ENCODE peak calls at places on chromosomes 3 and 15, in eight cellular contexts. H is T1000; Y is germinal center; F is cardiac fibroblast; B is activated CD4-positive, alpha-beta T cell treated with anti-CD3 and anti-CD28 coated beads for 24 hours; U is left colon; K is Daoy; V is T47D. Z is an unnamed sample.

GRCh38 chr3:159265705-159266104 is 463.9 kb downstream of the MFSD1 start:
- DNase-seq in V (no peak), F (no peak), B (no peak), K (no peak), H (no peak), U (no peak), Y (no peak), Z (no peak)

GRCh38 chr3:110677506-110677905 is 394.1 kb upstream of the NECTIN3 start:
- DNase-seq in B (no peak), F (no peak), H (no peak), U (no peak), K (no peak), Y (no peak), V (no peak), Z (no peak)

GRCh38 chr3:30156586-30157498 is 449.6 kb upstream of the TGFBR2 start:
- DNase-seq in U (no peak), H (no peak), V (no peak), Y (no peak), K (no peak), B (no peak), F (peak), Z (no peak)

GRCh38 chr15:69666921-69667811 is 214.5 kb downstream of the RPLP1 start:
- DNase-seq in H (no peak), B (no peak), Y (peak), V (no peak), U (no peak), F (no peak), K (no peak), Z (no peak)

GRCh38 chr15:57472861-57473260 is 96.6 kb downstream of the CGNL1 start:
- DNase-seq in B (no peak), Y (no peak), H (no peak), U (no peak), V (no peak), K (no peak), F (peak), Z (no peak)

GRCh38 chr3:74353039-74353438 is 261.4 kb downstream of the CNTN3 start:
- DNase-seq in K (no peak), F (peak), B (no peak), H (no peak), V (no peak), Y (no peak), U (no peak), Z (no peak)

GRCh38 chr15:99151156-99151555 is 46.3 kb downstream of the SYNM start:
- DNase-seq in V (no peak), Y (no peak), K (no peak), U (no peak), H (no peak), F (no peak), B (no peak), Z (no peak)

GRCh38 chr3:197376020-197376419 is 77.6 kb upstream of the DLG1 start:
- DNase-seq in V (no peak), B (no peak), Y (no peak), H (no peak), U (no peak), F (no peak), K (no peak), Z (no peak)

GRCh38 chr3:132488136-132488535 is 70.8 kb downstream of the DNAJC13 start:
- DNase-seq in K (no peak), H (no peak), U (no peak), V (no peak), F (no peak), Y (no peak), B (no peak), Z (no peak)

GRCh38 chr15:69810441-69811071 is 287.2 kb downstream of the TLE3 start:
- DNase-seq in B (no peak), V (no peak), U (no peak), F (no peak), Y (no peak), H (no peak), K (no peak), Z (no peak)

GRCh38 chr15:81955709-81956108 is 90.1 kb downstream of the MEX3B start:
- DNase-seq in Y (no peak), B (no peak), H (no peak), F (no peak), V (no peak), K (no peak), U (no peak), Z (no peak)

GRCh38 chr15:77865106-77865630 is 212.3 kb downstream of the TBC1D2B start:
- DNase-seq in V (no peak), F (no peak), Y (no peak), B (no peak), K (no peak), U (no peak), H (no peak), Z (no peak)

GRCh38 chr3:14439501-14440167 is 37.2 kb downstream of the SLC6A6 start:
- DNase-seq in B (no peak), U (peak), K (peak), V (no peak), H (no peak), F (peak), Y (no peak), Z (peak)

GRCh38 chr15:79516155-79516554 is 84.0 kb downstream of the MINAR1 start:
- DNase-seq in Y (no peak), F (no peak), V (no peak), U (no peak), K (no peak), H (no peak), B (no peak), Z (no peak)

GRCh38 chr15:85592148-85592547 is 202.6 kb downstream of the KLHL25 start:
- DNase-seq in F (peak), B (no peak), H (no peak), V (no peak), U (no peak), K (peak), Y (no peak), Z (no peak)

GRCh38 chr15:97078556-97078955 is 748.1 kb downstream of the NR2F2 start:
- DNase-seq in K (no peak), Y (no peak), B (no peak), F (no peak), U (no peak), H (no peak), V (no peak), Z (no peak)

GRCh38 chr15:92968926-92969664 is 69.0 kb downstream of the CHD2 start:
- DNase-seq in V (no peak), U (no peak), F (no peak), H (no peak), B (no peak), Y (no peak), K (no peak), Z (no peak)

Z was measured in pancreas.